ENCODE peak calls at places on chromosomes 16 and 17, in seven cellular contexts. Y is esophagus squamous epithelium, I is heart left ventricle, M is Panc1, N is endodermal cell, P is thoracic aorta, Q is heart right ventricle. K is an unnamed sample. For H3K9me3 and H3K4me1, the result is how much of the 10 kb centered on the place peaks cover.

GRCh38 chr16:22977294-22977697 is 163.3 kb downstream of the HS3ST2 start:
- DNase-seq in Y (no peak), I (no peak), M (peak), N (no peak), P (no peak), Q (no peak), K (no peak)

GRCh38 chr16:49866533-49867155 is 10.7 kb upstream of the ZNF423 start:
- DNase-seq in Y (no peak), I (no peak), M (no peak), N (peak), P (no peak), Q (no peak), K (no peak)

GRCh38 chr17:35812456-35812855 is 3.2 kb downstream of the TAF15 start:
- DNase-seq in Y (no peak), I (no peak), M (no peak), N (no peak), P (no peak), Q (no peak), K (no peak)

GRCh38 chr17:77755410-77755963 is 203.0 kb upstream of the TNRC6C start:
- DNase-seq in Y (no peak), I (no peak), M (no peak), N (peak), P (no peak), Q (no peak), K (no peak)

GRCh38 chr17:77141846-77142449 is 1.2 kb downstream of the SEC14L1 start:
- DNase-seq in Y (no peak), I (no peak), M (no peak), N (no peak), P (no peak), Q (no peak), K (no peak)

GRCh38 chr16:24255446-24256352 is at the start of gene CACNG3:
- DNase-seq in Y (no peak), I (peak), M (no peak), N (peak), P (no peak), Q (peak), K (no peak)

GRCh38 chr16:89602273-89602951 is 11.0 kb upstream of the DPEP1 start:
- DNase-seq in Y (no peak), I (peak), M (no peak), N (peak), P (peak), Q (no peak), K (no peak)

GRCh38 chr16:88809068-88809675 is 2.6 kb downstream of the APRT start:
- DNase-seq in Y (no peak), I (no peak), M (no peak), N (no peak), P (no peak), Q (no peak), K (no peak)

GRCh38 chr17:27494192-27495091 is 38.2 kb downstream of the KSR1 start:
- DNase-seq in Y (no peak), I (peak), M (no peak), N (peak), P (peak), Q (peak), K (peak)

GRCh38 chr17:81385320-81386111 is 9.7 kb upstream of the BAHCC1 start:
- DNase-seq in Y (no peak), I (peak), M (no peak), N (no peak), P (no peak), Q (no peak), K (no peak)

GRCh38 chr17:40664582-40665333 is at the start of gene KRT222:
- DNase-seq in Y (no peak), I (no peak), M (no peak), N (peak), P (no peak), Q (no peak), K (no peak)

GRCh38 chr17:22511431-22511830 is 819.1 kb downstream of the KCNJ18 start:
- DNase-seq in Y (no peak), I (no peak), M (no peak), N (no peak), P (no peak), Q (no peak), K (no peak)
- H3K9me3 ChIP-seq in Y (under half), I (under half), M (under half), N (under half), P (under half), Q (under half), K (under half)

DNA sequence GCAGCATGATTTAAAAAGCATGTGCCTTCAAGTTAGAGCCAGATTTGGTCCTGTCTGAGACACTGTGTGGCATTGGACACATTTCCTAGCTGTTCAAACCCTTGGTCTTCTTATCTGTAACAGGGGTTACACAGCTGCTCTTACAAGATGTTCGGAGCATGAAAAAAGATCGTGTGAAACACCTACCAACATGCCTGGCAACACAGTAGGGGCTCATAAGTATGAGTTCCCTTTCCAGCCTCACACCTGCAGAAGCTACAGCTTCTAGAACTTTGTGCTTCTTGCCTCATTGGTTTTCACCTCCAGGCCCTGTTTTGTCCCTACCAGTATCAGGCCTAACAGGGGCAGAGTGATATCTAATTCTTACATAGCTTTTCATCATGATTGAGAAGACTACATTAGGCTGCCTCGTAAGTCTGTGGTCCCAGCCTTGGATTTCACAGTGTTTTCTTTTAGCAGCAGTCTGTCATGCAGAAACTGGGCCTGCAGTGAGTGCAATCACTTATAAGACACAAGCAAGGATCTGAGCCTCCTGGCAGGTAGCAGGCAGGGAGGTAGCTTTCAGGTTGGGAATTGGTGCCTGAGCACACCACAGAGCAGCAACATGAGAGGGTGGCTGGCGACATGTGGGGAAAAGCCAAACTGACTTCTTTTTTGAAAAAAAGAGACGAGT is 78.8 kb downstream of the CCDC182 start:
- DNase-seq in Y (no peak), I (no peak), M (no peak), N (peak), P (no peak), Q (no peak), K (no peak)
- H3K4me1 ChIP-seq in Y (under half), I (under half), M (under half), N (under half), P (under half), Q (under half), K (under half)

GRCh38 chr17:34357398-34357797 is 1.1 kb downstream of the CCL13 start:
- DNase-seq in Y (no peak), I (no peak), M (no peak), N (peak), P (no peak), Q (no peak), K (no peak)
- TF ChIP-seq CTCF in Y (no peak), I (no peak), M (no peak), N (peak), P (no peak), Q (no peak), K (no peak)

DNA sequence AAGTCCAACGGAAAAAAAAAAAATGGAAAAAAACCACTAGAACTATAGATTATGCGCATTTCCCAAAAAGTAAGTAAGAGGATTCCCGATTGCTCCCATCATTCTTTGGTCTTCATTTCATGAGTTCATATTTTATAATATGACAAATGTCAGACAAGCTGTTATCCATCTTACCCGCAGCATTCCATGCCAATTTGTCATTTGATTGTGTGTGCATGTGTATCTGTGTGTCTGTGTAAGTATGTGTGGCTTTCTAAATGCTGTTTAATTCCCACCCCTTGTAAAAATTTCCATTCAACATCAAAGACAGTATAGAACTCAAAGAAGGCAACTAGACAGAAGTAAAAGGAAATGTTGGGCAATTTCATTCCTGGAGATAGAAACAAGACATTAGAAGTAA is 434.1 kb downstream of the CDH11 start:
- DNase-seq in Y (no peak), I (no peak), M (no peak), N (no peak), P (no peak), Q (no peak), K (no peak)
- H3K9me3 ChIP-seq in Y (under half), I (under half), M (under half), N (under half), P (under half), Q (under half), K (under half)

GRCh38 chr16:1168837-1169236 is 15.9 kb downstream of the CACNA1H start:
- DNase-seq in Y (no peak), I (no peak), M (no peak), N (no peak), P (no peak), Q (no peak), K (no peak)
- H3K4me1 ChIP-seq in Y (under half), I (under half), M (under half), N (under half), P (under half), Q (under half), K (under half)

GRCh38 chr16:11218324-11218962 is 37.6 kb downstream of the SOCS1 start:
- DNase-seq in Y (no peak), I (no peak), M (no peak), N (no peak), P (no peak), Q (no peak), K (no peak)
- TF ChIP-seq CTCF in Y (peak), I (peak), M (no peak), N (peak), P (peak), Q (peak), K (peak)

GRCh38 chr17:31249742-31250141 is 47.3 kb downstream of the OMG start:
- DNase-seq in Y (no peak), I (no peak), M (no peak), N (no peak), P (no peak), Q (no peak), K (no peak)
- H3K9me3 ChIP-seq in Y (under half), I (under half), M (under half), N (under half), P (under half), Q (under half), K (under half)

DNA sequence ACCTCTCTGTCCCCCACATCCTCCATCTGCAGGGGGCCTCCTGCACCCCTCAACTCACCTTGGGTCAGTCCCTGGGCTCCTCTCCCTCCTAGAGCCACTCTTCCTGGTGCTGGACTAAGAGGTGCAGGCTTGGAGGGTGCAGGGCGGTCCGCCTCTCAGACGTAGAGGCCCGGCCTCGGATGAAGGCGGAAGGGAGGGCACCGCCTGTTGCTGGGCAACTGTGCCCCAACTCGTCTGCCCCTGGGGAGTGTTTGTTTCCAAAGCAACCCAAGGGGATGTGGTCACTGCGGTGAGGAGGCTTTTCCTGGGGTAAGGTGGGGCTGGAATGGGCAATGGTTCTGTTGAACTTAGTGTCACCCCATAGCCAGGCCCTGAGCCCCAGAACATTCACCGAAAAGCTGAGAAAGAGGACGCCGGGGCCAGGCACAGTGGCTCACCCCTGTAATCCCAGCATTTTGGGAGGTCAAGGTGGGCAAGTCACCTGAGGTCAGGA is at the start of gene C16orf54:
- DNase-seq in Y (peak), I (peak), M (no peak), N (no peak), P (no peak), Q (peak), K (peak)
- H3K4me1 ChIP-seq in Y (under half), I (under half), M (under half), N (under half), P (under half), Q (under half), K (under half)

GRCh38 chr16:1932050-1933028 is 10.7 kb downstream of the MSRB1 start:
- DNase-seq in Y (no peak), I (no peak), M (no peak), N (peak), P (no peak), Q (no peak), K (no peak)
- TF ChIP-seq CTCF in Y (peak), I (no peak), M (peak), N (peak), P (no peak), Q (no peak), K (no peak)

GRCh38 chr17:82740906-82741759 is 5.7 kb downstream of the FN3K start:
- DNase-seq in Y (no peak), I (no peak), M (no peak), N (no peak), P (no peak), Q (no peak), K (no peak)
- H3K9me3 ChIP-seq in Y (under half), I (under half), M (under half), N (under half), P (under half), Q (under half), K (under half)